ENCODE peak calls at places on chromosome 3, in ten cellular contexts. G is activated B cell treated with CpG ODN at 0.5 μM for 24 hours, T is H9, U is ovary, P is GM12865, X is endodermal cell, D is A549, E is fibroblast of pulmonary artery, W is PC-3, O is left ventricle myocardium inferior. R is an unnamed sample.

GRCh38 chr3:151443583-151443982 is 17.3 kb downstream of the IGSF10 start:
- DNase-seq in P (no peak), G (no peak), E (peak; percentile 23), D (no peak), X (peak; percentile 80), T (no peak), U (no peak), W (no peak), O (no peak), R (no peak)

GRCh38 chr3:188578579-188579363 is 424.8 kb downstream of the LPP start:
- DNase-seq in T (no peak), X (no peak), P (no peak), E (peak; percentile 95), G (no peak), U (peak; percentile 65), D (no peak), W (peak; percentile 38), O (peak; percentile 62), R (peak; percentile 93)

GRCh38 chr3:30538787-30539186 is 67.6 kb upstream of the TGFBR2 start:
- DNase-seq in W (peak; percentile 96), T (no peak), O (no peak), P (no peak), E (peak; percentile 88), G (no peak), D (peak; percentile 18), X (no peak), U (no peak), R (no peak)

GRCh38 chr3:196336319-196337145 is 1.7 kb downstream of the TM4SF19 start:
- DNase-seq in T (no peak), W (no peak), G (no peak), E (no peak), P (no peak), U (no peak), X (peak; percentile 28), O (no peak), D (no peak), R (no peak)

GRCh38 chr3:9404680-9405079 is 7.3 kb downstream of the SETD5 start:
- DNase-seq in D (no peak), W (no peak), G (no peak), P (no peak), U (no peak), E (no peak), T (no peak), O (no peak), X (no peak), R (no peak)

GRCh38 chr3:49454898-49455681 is 15.0 kb upstream of the DAG1 start:
- DNase-seq in G (no peak), U (no peak), E (no peak), X (peak; percentile 52), W (no peak), P (no peak), T (no peak), O (peak; percentile 26), D (no peak), R (no peak)

GRCh38 chr3:96776818-96777217 is 37.6 kb upstream of the EPHA6 start:
- DNase-seq in T (no peak), W (no peak), O (no peak), P (no peak), X (no peak), G (no peak), E (no peak), D (no peak), U (no peak), R (no peak)

GRCh38 chr3:134030382-134030753 is 643 bp upstream of the SLCO2A1 start:
- DNase-seq in D (no peak), X (peak; percentile 64), T (no peak), W (no peak), O (no peak), P (no peak), G (no peak), E (no peak), U (no peak), R (peak; percentile 64)

GRCh38 chr3:41199866-41200668 is 762 bp downstream of the CTNNB1 start:
- DNase-seq in D (peak; percentile 33), E (peak; percentile 30), O (peak; percentile 37), X (peak; percentile 77), G (no peak), T (peak; percentile 63), W (peak; percentile 46), U (no peak), P (peak; percentile 62), R (no peak)

GRCh38 chr3:110928016-110928662 is 143.5 kb upstream of the NECTIN3 start:
- DNase-seq in G (no peak), D (no peak), T (no peak), P (no peak), W (no peak), U (no peak), E (no peak), X (no peak), O (no peak), R (no peak)

GRCh38 chr3:65914740-65915366 is 123.9 kb downstream of the MAGI1 start:
- DNase-seq in E (no peak), G (no peak), T (no peak), O (no peak), D (no peak), X (no peak), U (no peak), P (peak; percentile 43), W (peak; percentile 2), R (no peak)
- TF ChIP-seq CTCF in E (peak; percentile 19), G (no peak), T (peak; percentile 49), O (peak; percentile 18), D (peak; percentile 21), X (peak; percentile 27), U (no peak), P (peak; percentile 12), W (peak; percentile 37), R (no peak)

GRCh38 chr3:160003520-160004128 is 15.0 kb downstream of the IL12A start:
- DNase-seq in W (peak; percentile 78), P (peak; percentile 83), T (peak; percentile 82), U (no peak), E (peak; percentile 53), O (peak; percentile 58), X (peak; percentile 91), D (peak; percentile 60), G (peak; percentile 38), R (no peak)
- TF ChIP-seq CTCF in W (peak; percentile 87), P (peak; percentile 72), T (peak; percentile 79), U (no peak), E (peak; percentile 52), O (peak; percentile 75), X (peak; percentile 85), D (peak; percentile 79), G (no peak), R (peak; percentile 49)

GRCh38 chr3:52827866-52828376 is 2.6 kb downstream of the ITIH4 start:
- DNase-seq in E (no peak), O (no peak), D (peak; percentile 17), G (no peak), P (no peak), U (no peak), W (no peak), T (no peak), X (peak; percentile 67), R (no peak)
- TF ChIP-seq CTCF in E (no peak), O (no peak), D (no peak), G (no peak), P (no peak), U (no peak), W (peak; percentile 10), T (peak; percentile 48), X (peak; percentile 63), R (no peak)

DNA sequence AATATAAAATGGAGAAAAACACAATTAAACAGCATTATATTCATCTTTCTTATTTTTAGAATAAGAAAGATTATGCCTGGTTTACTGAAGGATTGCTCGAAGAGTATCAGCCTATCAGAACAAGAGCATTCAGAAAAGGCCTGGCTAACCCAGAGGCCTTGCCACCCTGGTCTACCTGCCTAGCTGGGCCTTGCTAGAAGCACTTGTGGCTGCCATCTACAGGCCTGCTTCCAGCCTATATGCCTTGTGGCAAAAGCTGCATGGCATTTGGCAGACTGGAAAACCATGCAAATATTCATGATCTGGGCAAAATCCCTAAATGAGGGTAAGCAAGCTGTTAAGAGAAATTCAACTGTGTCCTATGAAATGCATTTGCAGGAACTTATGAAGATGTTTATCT is 9.3 kb upstream of the ATP13A4 start:
- DNase-seq in U (no peak), O (no peak), E (no peak), T (peak; percentile 54), X (peak; percentile 74), W (peak; percentile 29), G (no peak), P (peak; percentile 4), D (no peak), R (peak; percentile 17)
- TF ChIP-seq CTCF in U (no peak), O (peak; percentile 35), E (no peak), T (peak; percentile 50), X (peak; percentile 69), W (peak; percentile 46), G (no peak), P (no peak), D (no peak), R (no peak)